ENCODE peak calls at places on chromosomes 16 and 17, in six cellular contexts. V, N, M, A, E and Q are unnamed samples.

GRCh38 chr17:1916963-1917715 is 87.3 kb downstream of the RPA1 start:
- DNase-seq in V (no peak), N (no peak), M (no peak), A (no peak), E (no peak), Q (no peak)

GRCh38 chr17:78803161-78803845 is 21.2 kb upstream of the CYTH1 start:
- DNase-seq in V (no peak), N (no peak), M (no peak), A (no peak), E (no peak), Q (no peak)

GRCh38 chr17:76147211-76148014 is 6.4 kb upstream of the FOXJ1 start:
- DNase-seq in V (peak), N (no peak), M (peak), A (no peak), E (peak), Q (peak)

GRCh38 chr17:1871743-1872142 is 41.9 kb downstream of the RPA1 start:
- DNase-seq in V (no peak), N (no peak), M (no peak), A (no peak), E (no peak), Q (no peak)

GRCh38 chr17:21689604-21690003 is 2.7 kb upstream of the KCNJ18 start:
- DNase-seq in V (no peak), N (no peak), M (peak), A (no peak), E (peak), Q (no peak)

GRCh38 chr17:67912088-67912487 is 84.2 kb downstream of the C17orf58 start:
- DNase-seq in V (no peak), N (no peak), M (no peak), A (no peak), E (no peak), Q (no peak)

GRCh38 chr16:68005786-68006286 is 6.6 kb upstream of the DPEP2 start:
- DNase-seq in V (no peak), N (no peak), M (peak), A (no peak), E (no peak), Q (peak)

GRCh38 chr17:79814966-79815835 is 18.3 kb upstream of the CBX8 start:
- DNase-seq in V (peak), N (no peak), M (peak), A (no peak), E (no peak), Q (no peak)

GRCh38 chr17:76075364-76076099 is 951 bp downstream of the GALR2 start:
- DNase-seq in V (peak), N (no peak), M (peak), A (no peak), E (no peak), Q (no peak)

GRCh38 chr17:48471807-48472484 is 41.9 kb upstream of the SKAP1 start:
- DNase-seq in V (peak), N (no peak), M (no peak), A (no peak), E (no peak), Q (peak)

GRCh38 chr17:12800855-12801365 is 11.6 kb downstream of the ARHGAP44 start:
- DNase-seq in V (no peak), N (no peak), M (no peak), A (no peak), E (no peak), Q (no peak)

GRCh38 chr16:4011225-4011939 is 104.9 kb downstream of the ADCY9 start:
- DNase-seq in V (peak), N (no peak), M (no peak), A (no peak), E (no peak), Q (no peak)

GRCh38 chr16:84943620-84944019 is 67.7 kb downstream of the ZDHHC7 start:
- DNase-seq in V (no peak), N (no peak), M (no peak), A (no peak), E (no peak), Q (no peak)